ENCODE peak calls at places on chromosomes 3 and 15, in eight cellular contexts. A is COLO829; E is DMS 273 treated with DMSO at 0.1 percent for 48 hours; F is B cell; S is H7; R is stimulated activated CD4-positive, alpha-beta T cell treated with anti-CD3 and anti-CD28 coated beads, Interleukin-4, amount 100 ng/mL, for 24 hours; Y is GM13976; M is AG04449. Q is an unnamed sample.

GRCh38 chr3:69012836-69013255 is 638 bp downstream of the EOGT start:
- DNase-seq in R (peak; percentile 8), E (no peak), Y (peak; percentile 79), M (no peak), S (peak; percentile 76), F (no peak), A (no peak), Q (peak; percentile 64)

GRCh38 chr3:11244131-11244677 is 28.0 kb upstream of the ATG7 start:
- DNase-seq in E (no peak), Y (no peak), A (no peak), M (no peak), R (no peak), S (no peak), F (no peak), Q (no peak)

GRCh38 chr3:13575459-13576061 is 26.6 kb downstream of the FBLN2 start:
- DNase-seq in R (no peak), F (no peak), Y (no peak), M (no peak), E (no peak), S (peak; percentile 72), A (no peak), Q (no peak)

GRCh38 chr3:14913071-14913925 is 34.1 kb upstream of the NR2C2 start:
- DNase-seq in E (no peak), M (no peak), R (no peak), S (peak; percentile 30), Y (no peak), F (no peak), A (no peak), Q (no peak)

GRCh38 chr3:1766384-1766783 is 332.3 kb upstream of the CNTN4 start:
- DNase-seq in E (no peak), A (no peak), Y (no peak), F (no peak), S (no peak), M (no peak), R (no peak), Q (no peak)

GRCh38 chr15:77796046-77796729 is 163.5 kb upstream of the LINGO1 start:
- DNase-seq in F (no peak), A (no peak), R (no peak), M (no peak), Y (no peak), E (no peak), S (no peak), Q (no peak)

GRCh38 chr3:134457331-134458125 is 28.3 kb downstream of the ANAPC13 start:
- DNase-seq in R (no peak), F (no peak), E (no peak), S (no peak), M (no peak), Y (no peak), A (no peak), Q (no peak)

GRCh38 chr3:101513419-101513986 is 491 bp upstream of the SENP7 start:
- DNase-seq in E (no peak), Y (peak; percentile 74), R (no peak), M (no peak), A (peak; percentile 9), F (no peak), S (no peak), Q (no peak)

GRCh38 chr15:58870451-58870850 is 63.0 kb downstream of the SLTM start:
- DNase-seq in Y (no peak), F (no peak), S (no peak), E (no peak), M (no peak), R (no peak), A (no peak), Q (no peak)

GRCh38 chr15:23039917-23040281 is 530 bp upstream of the TUBGCP5 start:
- DNase-seq in E (no peak), S (no peak), A (no peak), R (no peak), Y (no peak), M (no peak), F (no peak), Q (no peak)

GRCh38 chr3:22960326-22960984 is 242.7 kb upstream of the UBE2E2 start:
- DNase-seq in Y (peak; percentile 15), R (peak; percentile 3), A (peak; percentile 8), E (no peak), F (no peak), M (no peak), S (no peak), Q (no peak)

GRCh38 chr15:98723195-98723594 is 74.9 kb downstream of the IGF1R start:
- DNase-seq in F (no peak), R (no peak), M (no peak), S (no peak), E (no peak), A (no peak), Y (no peak), Q (no peak)

GRCh38 chr3:135083179-135083578 is 288.1 kb downstream of the EPHB1 start:
- DNase-seq in M (no peak), E (no peak), F (no peak), A (no peak), Y (no peak), S (no peak), R (no peak), Q (no peak)

GRCh38 chr15:100914876-100915275 is 4.3 kb upstream of the LRRK1 start:
- DNase-seq in Y (no peak), E (no peak), R (no peak), A (no peak), F (no peak), M (no peak), S (peak; percentile 84), Q (no peak)

GRCh38 chr3:188947983-188948657 is 223.7 kb upstream of the TPRG1 start:
- DNase-seq in A (peak; percentile 92), M (peak; percentile 45), S (peak; percentile 93), E (peak; percentile 90), Y (no peak), F (no peak), R (no peak), Q (no peak)

GRCh38 chr15:101675796-101676582 is 23.8 kb upstream of the TM2D3 start:
- DNase-seq in F (no peak), M (peak; percentile 70), Y (peak; percentile 50), S (no peak), R (no peak), E (no peak), A (no peak), Q (no peak)

GRCh38 chr3:172164620-172165362 is 125.4 kb downstream of the FNDC3B start:
- DNase-seq in A (no peak), Y (no peak), M (no peak), E (no peak), S (no peak), F (no peak), R (no peak), Q (no peak)

GRCh38 chr15:85277847-85278246 is 102.6 kb upstream of the AKAP13 start:
- DNase-seq in A (no peak), Y (no peak), E (no peak), M (no peak), S (no peak), F (no peak), R (no peak), Q (no peak)

GRCh38 chr3:52085883-52086282 is 29.5 kb upstream of the DUSP7 start:
- DNase-seq in E (no peak), Y (no peak), M (no peak), A (no peak), R (no peak), F (no peak), S (peak; percentile 23), Q (no peak)

GRCh38 chr15:76058714-76059319 is 968 bp upstream of the TMEM266 start:
- DNase-seq in M (no peak), S (peak; percentile 59), R (peak; percentile 15), E (no peak), Y (peak; percentile 41), A (no peak), F (peak; percentile 24), Q (peak; percentile 54)

GRCh38 chr15:73838795-73839565 is 34.4 kb upstream of the TBC1D21 start:
- DNase-seq in S (no peak), R (no peak), Y (no peak), F (no peak), E (no peak), M (no peak), A (no peak), Q (no peak)

GRCh38 chr3:123805504-123805903 is 78.6 kb downstream of the MYLK start:
- DNase-seq in A (no peak), Y (no peak), S (no peak), R (no peak), M (no peak), F (no peak), E (no peak), Q (no peak)

GRCh38 chr3:42204867-42205599 is 61.0 kb downstream of the CCK start:
- DNase-seq in Y (no peak), E (no peak), F (no peak), M (no peak), R (no peak), A (no peak), S (no peak), Q (no peak)

GRCh38 chr3:176075491-176075890 is 1121.8 kb downstream of the TBL1XR1 start:
- DNase-seq in A (no peak), M (no peak), S (no peak), Y (no peak), R (no peak), F (no peak), E (no peak), Q (no peak)

GRCh38 chr3:35422826-35423601 is 216.3 kb upstream of the ARPP21 start:
- DNase-seq in M (no peak), E (no peak), S (no peak), A (no peak), F (no peak), R (no peak), Y (no peak), Q (no peak)

GRCh38 chr15:78599189-78599588 is 21.6 kb downstream of the CHRNA3 start:
- DNase-seq in R (no peak), F (no peak), M (no peak), A (no peak), E (no peak), S (no peak), Y (no peak), Q (no peak)

GRCh38 chr3:46228259-46229222 is 13.7 kb upstream of the CCR3 start:
- DNase-seq in E (no peak), Y (no peak), M (no peak), R (no peak), A (no peak), S (no peak), F (no peak), Q (no peak)

GRCh38 chr3:196558476-196558875 is 9.9 kb downstream of the WDR53 start:
- DNase-seq in E (no peak), M (no peak), F (no peak), A (no peak), S (no peak), Y (no peak), R (no peak), Q (no peak)

Q was measured in ecto neural progenitor cell.